ENCODE peak calls at places on chromosomes 16 and 17, in seven cellular contexts. One of them, this sample, is unnamed.

GRCh38 chr17:12806630-12807029 is 17.3 kb downstream of the ARHGAP44 start:
- DNase-seq in uterus: no peak
- DNase-seq in GM12865: no peak
- DNase-seq in SK-N-SH: no peak
- DNase-seq in mesothelial cell of epicardium: no peak
- DNase-seq in astrocyte: no peak
- DNase-seq in epithelial cell of esophagus: no peak
- DNase-seq in this sample: no peak

GRCh38 chr16:30354423-30355143 is 525 bp downstream of the CD2BP2 start:
- DNase-seq in astrocyte: no peak
- DNase-seq in GM12865: no peak
- DNase-seq in mesothelial cell of epicardium: no peak
- DNase-seq in epithelial cell of esophagus: no peak
- DNase-seq in uterus: no peak
- DNase-seq in SK-N-SH: peak
- DNase-seq in this sample: no peak

GRCh38 chr17:15185625-15185991 is 79.5 kb downstream of the PMP22 start:
- DNase-seq in astrocyte: peak
- DNase-seq in mesothelial cell of epicardium: no peak
- DNase-seq in GM12865: no peak
- DNase-seq in SK-N-SH: no peak
- DNase-seq in uterus: no peak
- DNase-seq in epithelial cell of esophagus: peak
- DNase-seq in this sample: no peak

GRCh38 chr17:7932483-7932891 is 481 bp downstream of the CNTROB start:
- DNase-seq in mesothelial cell of epicardium: no peak
- DNase-seq in uterus: peak
- DNase-seq in astrocyte: peak
- DNase-seq in SK-N-SH: peak
- DNase-seq in GM12865: peak
- DNase-seq in epithelial cell of esophagus: peak
- DNase-seq in this sample: peak

GRCh38 chr16:84737658-84738057 is 37.9 kb downstream of the USP10 start:
- DNase-seq in astrocyte: no peak
- DNase-seq in SK-N-SH: no peak
- DNase-seq in GM12865: no peak
- DNase-seq in uterus: no peak
- DNase-seq in mesothelial cell of epicardium: no peak
- DNase-seq in epithelial cell of esophagus: no peak
- DNase-seq in this sample: no peak

GRCh38 chr17:48791128-48792032 is 25.6 kb downstream of the TTLL6 start:
- DNase-seq in SK-N-SH: peak
- DNase-seq in uterus: peak
- DNase-seq in mesothelial cell of epicardium: peak
- DNase-seq in astrocyte: peak
- DNase-seq in GM12865: peak
- DNase-seq in epithelial cell of esophagus: peak
- DNase-seq in this sample: peak

GRCh38 chr17:64269687-64270649 is 6.9 kb upstream of the TEX2 start:
- DNase-seq in uterus: no peak
- DNase-seq in astrocyte: no peak
- DNase-seq in SK-N-SH: peak
- DNase-seq in mesothelial cell of epicardium: no peak
- DNase-seq in GM12865: no peak
- DNase-seq in epithelial cell of esophagus: no peak
- DNase-seq in this sample: no peak

GRCh38 chr16:3027983-3028715 is 4.3 kb downstream of the THOC6 start:
- DNase-seq in mesothelial cell of epicardium: peak
- DNase-seq in epithelial cell of esophagus: peak
- DNase-seq in GM12865: peak
- DNase-seq in uterus: peak
- DNase-seq in astrocyte: peak
- DNase-seq in SK-N-SH: peak
- DNase-seq in this sample: peak

GRCh38 chr16:65414284-65414984 is 292.6 kb upstream of the CDH11 start:
- DNase-seq in epithelial cell of esophagus: peak
- DNase-seq in SK-N-SH: peak
- DNase-seq in uterus: no peak
- DNase-seq in mesothelial cell of epicardium: no peak
- DNase-seq in astrocyte: peak
- DNase-seq in GM12865: peak
- DNase-seq in this sample: no peak

GRCh38 chr17:8905256-8905778 is 37.8 kb upstream of the PIK3R6 start:
- DNase-seq in mesothelial cell of epicardium: no peak
- DNase-seq in epithelial cell of esophagus: no peak
- DNase-seq in astrocyte: no peak
- DNase-seq in SK-N-SH: no peak
- DNase-seq in uterus: no peak
- DNase-seq in GM12865: no peak
- DNase-seq in this sample: no peak

GRCh38 chr17:70230883-70231282 is 61.6 kb downstream of the KCNJ2 start:
- DNase-seq in mesothelial cell of epicardium: no peak
- DNase-seq in astrocyte: no peak
- DNase-seq in SK-N-SH: no peak
- DNase-seq in uterus: no peak
- DNase-seq in GM12865: no peak
- DNase-seq in epithelial cell of esophagus: peak
- DNase-seq in this sample: no peak

GRCh38 chr17:40283662-40284061 is 4.0 kb upstream of the CDC6 start:
- DNase-seq in uterus: no peak
- DNase-seq in epithelial cell of esophagus: peak
- DNase-seq in GM12865: no peak
- DNase-seq in astrocyte: peak
- DNase-seq in SK-N-SH: no peak
- DNase-seq in mesothelial cell of epicardium: no peak
- DNase-seq in this sample: peak

GRCh38 chr16:72455743-72456659 is 284.0 kb upstream of the PMFBP1 start:
- DNase-seq in GM12865: no peak
- DNase-seq in astrocyte: no peak
- DNase-seq in SK-N-SH: no peak
- DNase-seq in uterus: no peak
- DNase-seq in mesothelial cell of epicardium: no peak
- DNase-seq in epithelial cell of esophagus: peak
- DNase-seq in this sample: no peak

GRCh38 chr16:47780213-47780612 is 319.1 kb downstream of the PHKB start:
- DNase-seq in astrocyte: no peak
- DNase-seq in uterus: no peak
- DNase-seq in GM12865: no peak
- DNase-seq in epithelial cell of esophagus: no peak
- DNase-seq in mesothelial cell of epicardium: no peak
- DNase-seq in SK-N-SH: no peak
- DNase-seq in this sample: no peak

GRCh38 chr17:73278465-73279453 is 17.1 kb upstream of the CPSF4L start:
- DNase-seq in SK-N-SH: peak
- DNase-seq in GM12865: no peak
- DNase-seq in uterus: peak
- DNase-seq in epithelial cell of esophagus: peak
- DNase-seq in astrocyte: no peak
- DNase-seq in mesothelial cell of epicardium: peak
- DNase-seq in this sample: no peak

GRCh38 chr16:13300066-13300465 is 398.7 kb downstream of the SHISA9 start:
- DNase-seq in GM12865: no peak
- DNase-seq in epithelial cell of esophagus: no peak
- DNase-seq in SK-N-SH: no peak
- DNase-seq in mesothelial cell of epicardium: no peak
- DNase-seq in astrocyte: no peak
- DNase-seq in uterus: no peak
- DNase-seq in this sample: no peak

GRCh38 chr17:80388175-80388574 is 26.8 kb upstream of the ENDOV start:
- DNase-seq in mesothelial cell of epicardium: no peak
- DNase-seq in astrocyte: no peak
- DNase-seq in epithelial cell of esophagus: no peak
- DNase-seq in uterus: no peak
- DNase-seq in GM12865: no peak
- DNase-seq in SK-N-SH: peak
- DNase-seq in this sample: no peak
- TF ChIP-seq CTCF in mesothelial cell of epicardium: no peak
- TF ChIP-seq CTCF in astrocyte: no peak
- TF ChIP-seq CTCF in epithelial cell of esophagus: no peak
- TF ChIP-seq CTCF in uterus: no peak
- TF ChIP-seq CTCF in GM12865: no peak
- TF ChIP-seq CTCF in SK-N-SH: peak
- TF ChIP-seq CTCF in this sample: no peak

GRCh38 chr16:89035698-89036570 is 57.7 kb upstream of the ACSF3 start:
- DNase-seq in uterus: no peak
- DNase-seq in astrocyte: no peak
- DNase-seq in SK-N-SH: no peak
- DNase-seq in GM12865: no peak
- DNase-seq in mesothelial cell of epicardium: no peak
- DNase-seq in epithelial cell of esophagus: no peak
- DNase-seq in this sample: no peak
- TF ChIP-seq CTCF in uterus: no peak
- TF ChIP-seq CTCF in astrocyte: no peak
- TF ChIP-seq CTCF in SK-N-SH: no peak
- TF ChIP-seq CTCF in GM12865: no peak
- TF ChIP-seq CTCF in mesothelial cell of epicardium: no peak
- TF ChIP-seq CTCF in epithelial cell of esophagus: no peak
- TF ChIP-seq CTCF in this sample: no peak

GRCh38 chr17:46001390-46002310 is 2.6 kb downstream of the STH start:
- DNase-seq in GM12865: no peak
- DNase-seq in SK-N-SH: no peak
- DNase-seq in astrocyte: no peak
- DNase-seq in epithelial cell of esophagus: no peak
- DNase-seq in mesothelial cell of epicardium: no peak
- DNase-seq in uterus: no peak
- DNase-seq in this sample: no peak
- TF ChIP-seq CTCF in GM12865: no peak
- TF ChIP-seq CTCF in SK-N-SH: no peak
- TF ChIP-seq CTCF in astrocyte: no peak
- TF ChIP-seq CTCF in epithelial cell of esophagus: no peak
- TF ChIP-seq CTCF in mesothelial cell of epicardium: no peak
- TF ChIP-seq CTCF in uterus: no peak
- TF ChIP-seq CTCF in this sample: no peak

GRCh38 chr16:6345090-6345489 is 987.6 kb upstream of the RBFOX1 start:
- DNase-seq in epithelial cell of esophagus: no peak
- DNase-seq in uterus: no peak
- DNase-seq in SK-N-SH: no peak
- DNase-seq in GM12865: no peak
- DNase-seq in astrocyte: no peak
- DNase-seq in mesothelial cell of epicardium: no peak
- DNase-seq in this sample: no peak
- TF ChIP-seq CTCF in epithelial cell of esophagus: no peak
- TF ChIP-seq CTCF in uterus: no peak
- TF ChIP-seq CTCF in SK-N-SH: no peak
- TF ChIP-seq CTCF in GM12865: no peak
- TF ChIP-seq CTCF in astrocyte: no peak
- TF ChIP-seq CTCF in mesothelial cell of epicardium: no peak
- TF ChIP-seq CTCF in this sample: no peak

DNA sequence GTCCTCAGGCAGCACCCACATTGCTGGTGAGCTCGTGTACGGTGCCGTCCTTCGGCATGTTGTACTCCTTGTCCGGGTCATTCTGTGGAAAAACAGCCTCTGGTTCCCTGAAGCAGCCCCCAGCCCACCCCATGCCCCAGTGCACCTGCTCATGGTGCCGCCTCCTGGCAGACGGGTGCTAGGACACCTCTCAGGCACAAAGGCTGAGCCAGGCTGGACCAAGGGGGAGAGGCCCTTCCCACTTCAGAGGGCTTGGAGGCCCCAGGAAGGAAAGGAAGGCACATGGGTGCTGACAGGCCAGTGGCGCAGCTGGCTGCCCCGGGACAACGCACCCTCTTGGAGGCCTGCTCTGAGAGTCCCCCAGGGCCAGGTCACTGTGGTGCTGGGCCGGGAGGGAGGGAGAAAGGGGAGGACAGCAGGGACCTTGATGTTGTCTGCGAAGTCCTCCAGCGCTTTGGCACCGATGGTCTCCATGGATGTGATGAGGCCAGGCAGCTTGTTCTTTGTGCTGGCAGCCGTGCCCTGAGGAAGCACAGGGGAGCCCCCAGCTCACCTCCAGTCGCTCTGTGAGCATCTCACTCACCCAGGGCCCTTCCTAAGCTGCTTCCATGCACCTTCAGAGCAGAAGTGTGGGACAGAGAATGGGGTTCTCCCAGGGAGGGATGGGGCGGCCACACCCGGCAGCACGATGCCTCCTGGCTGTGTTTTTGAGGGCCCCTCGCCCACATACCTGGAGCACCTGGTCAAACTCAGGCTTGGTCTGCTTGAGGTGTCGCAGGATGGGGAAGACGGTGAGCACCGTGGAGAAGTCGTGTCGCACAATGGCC is 9.3 kb downstream of the ZACN start:
- DNase-seq in astrocyte: no peak
- DNase-seq in GM12865: no peak
- DNase-seq in uterus: no peak
- DNase-seq in mesothelial cell of epicardium: no peak
- DNase-seq in epithelial cell of esophagus: no peak
- DNase-seq in SK-N-SH: peak
- DNase-seq in this sample: peak
- TF ChIP-seq CTCF in astrocyte: no peak
- TF ChIP-seq CTCF in GM12865: no peak
- TF ChIP-seq CTCF in uterus: no peak
- TF ChIP-seq CTCF in mesothelial cell of epicardium: no peak
- TF ChIP-seq CTCF in epithelial cell of esophagus: peak
- TF ChIP-seq CTCF in SK-N-SH: peak
- TF ChIP-seq CTCF in this sample: no peak

GRCh38 chr16:10180042-10180770 is 2.0 kb downstream of the GRIN2A start:
- DNase-seq in uterus: no peak
- DNase-seq in mesothelial cell of epicardium: no peak
- DNase-seq in GM12865: no peak
- DNase-seq in epithelial cell of esophagus: no peak
- DNase-seq in astrocyte: no peak
- DNase-seq in SK-N-SH: no peak
- DNase-seq in this sample: peak

GRCh38 chr16:10181196-10182162 is 749 bp downstream of the GRIN2A start:
- DNase-seq in mesothelial cell of epicardium: peak
- DNase-seq in SK-N-SH: peak
- DNase-seq in uterus: peak
- DNase-seq in GM12865: peak
- DNase-seq in astrocyte: peak
- DNase-seq in epithelial cell of esophagus: peak
- DNase-seq in this sample: peak

GRCh38 chr16:10178079-10178478 is 4.1 kb downstream of the GRIN2A start:
- DNase-seq in mesothelial cell of epicardium: no peak
- DNase-seq in uterus: no peak
- DNase-seq in GM12865: no peak
- DNase-seq in epithelial cell of esophagus: peak
- DNase-seq in SK-N-SH: no peak
- DNase-seq in astrocyte: no peak
- DNase-seq in this sample: no peak

GRCh38 chr16:10182186-10182683 is at the start of gene GRIN2A:
- DNase-seq in mesothelial cell of epicardium: peak
- DNase-seq in astrocyte: no peak
- DNase-seq in epithelial cell of esophagus: no peak
- DNase-seq in uterus: no peak
- DNase-seq in SK-N-SH: peak
- DNase-seq in GM12865: no peak
- DNase-seq in this sample: peak

GRCh38 chr16:10180771-10181163 is 1.5 kb downstream of the GRIN2A start:
- DNase-seq in SK-N-SH: peak
- DNase-seq in GM12865: peak
- DNase-seq in astrocyte: no peak
- DNase-seq in uterus: peak
- DNase-seq in mesothelial cell of epicardium: peak
- DNase-seq in epithelial cell of esophagus: no peak
- DNase-seq in this sample: peak
- TF ChIP-seq CTCF in SK-N-SH: peak
- TF ChIP-seq CTCF in GM12865: peak
- TF ChIP-seq CTCF in astrocyte: peak
- TF ChIP-seq CTCF in uterus: peak
- TF ChIP-seq CTCF in mesothelial cell of epicardium: peak
- TF ChIP-seq CTCF in epithelial cell of esophagus: no peak
- TF ChIP-seq CTCF in this sample: peak